ENCODE peak calls at places on chromosomes 3 and 15, in eight cellular contexts. V is adrenal gland; Q is fibroblast of lung; I is lower lobe of right lung; H is CD8-positive, alpha-beta T cell; U is heart right ventricle; O is keratinocyte; K is effector memory CD4-positive, alpha-beta T cell. X is an unnamed sample. For H3K36me3 and H3K4me1, the result is how much of the 10 kb centered on the place peaks cover.

GRCh38 chr15:82108489-82109078 is 62.8 kb upstream of the MEX3B start:
- DNase-seq in H (peak), U (peak), V (peak), K (peak), Q (peak), O (no peak), I (peak), X (peak)

GRCh38 chr15:51450001-51450400 is 108.5 kb downstream of the GLDN start:
- DNase-seq in I (no peak), H (no peak), Q (no peak), K (no peak), V (no peak), O (peak), U (no peak), X (no peak)

GRCh38 chr3:19151171-19151570 is 2.9 kb downstream of the KCNH8 start:
- DNase-seq in I (no peak), Q (no peak), U (no peak), O (no peak), V (no peak), H (no peak), K (no peak), X (no peak)

GRCh38 chr3:30232142-30232541 is 374.3 kb upstream of the TGFBR2 start:
- DNase-seq in Q (peak), H (no peak), K (no peak), U (no peak), I (no peak), V (no peak), O (no peak), X (no peak)

GRCh38 chr3:59320080-59320479 is 270.3 kb upstream of the CFAP20DC start:
- DNase-seq in V (no peak), O (no peak), K (no peak), I (no peak), U (no peak), Q (no peak), H (no peak), X (no peak)

GRCh38 chr3:141524988-141525387 is 38.2 kb downstream of the RASA2 start:
- DNase-seq in Q (no peak), V (no peak), H (no peak), O (no peak), U (no peak), I (no peak), K (no peak), X (no peak)

GRCh38 chr3:150555859-150556436 is 9.4 kb downstream of the EIF2A start:
- DNase-seq in H (no peak), K (no peak), O (no peak), V (no peak), I (no peak), Q (no peak), U (no peak), X (no peak)

GRCh38 chr3:159892801-159893200 is 95.8 kb upstream of the IL12A start:
- DNase-seq in Q (no peak), H (no peak), I (no peak), K (no peak), O (no peak), U (no peak), V (no peak), X (no peak)

GRCh38 chr3:123386477-123387040 is 62.3 kb downstream of the ADCY5 start:
- DNase-seq in V (no peak), Q (peak), I (no peak), H (no peak), K (no peak), O (no peak), U (no peak), X (no peak)

GRCh38 chr3:156964562-156964961 is 138.4 kb downstream of the LEKR1 start:
- DNase-seq in O (no peak), K (no peak), I (no peak), U (no peak), V (no peak), Q (peak), H (no peak), X (no peak)

GRCh38 chr3:109642042-109642441 is 304.7 kb upstream of the DPPA4 start:
- DNase-seq in I (no peak), H (no peak), U (no peak), K (no peak), O (no peak), V (no peak), Q (no peak), X (no peak)

GRCh38 chr3:8593022-8593817 is 51.4 kb downstream of the SSUH2 start:
- DNase-seq in O (no peak), U (no peak), H (no peak), K (no peak), I (no peak), V (no peak), Q (peak), X (no peak)

GRCh38 chr3:67291287-67292252 is 293.5 kb downstream of the KBTBD8 start:
- DNase-seq in O (no peak), I (no peak), H (no peak), V (no peak), K (no peak), U (no peak), Q (no peak), X (no peak)

GRCh38 chr3:134087046-134087974 is 57.6 kb upstream of the SLCO2A1 start:
- DNase-seq in I (no peak), U (no peak), V (no peak), O (no peak), K (no peak), H (no peak), Q (peak), X (no peak)

GRCh38 chr15:40445411-40446055 is 4.8 kb downstream of the BAHD1 start:
- DNase-seq in I (no peak), H (no peak), U (no peak), K (no peak), V (no peak), Q (peak), O (no peak), X (peak)

GRCh38 chr3:25448750-25449684 is 21.0 kb downstream of the RARB start:
- DNase-seq in K (no peak), O (no peak), Q (peak), I (peak), V (peak), H (no peak), U (peak), X (peak)

GRCh38 chr3:69425249-69425648 is 39.4 kb upstream of the FRMD4B start:
- DNase-seq in K (no peak), O (no peak), H (no peak), U (no peak), Q (peak), V (no peak), I (no peak), X (peak)

GRCh38 chr3:166462876-166463275 is 625.7 kb upstream of the BCHE start:
- DNase-seq in U (no peak), I (no peak), Q (no peak), H (no peak), V (no peak), O (no peak), K (no peak), X (no peak)

GRCh38 chr3:129614927-129615363 is 8.5 kb upstream of the PLXND1 start:
- DNase-seq in O (no peak), U (peak), K (no peak), V (peak), I (peak), H (no peak), Q (no peak), X (no peak)

GRCh38 chr15:43867096-43867495 is 40.3 kb downstream of the WDR76 start:
- DNase-seq in H (no peak), U (no peak), V (no peak), Q (no peak), O (no peak), I (no peak), K (no peak), X (no peak)
- H3K36me3 ChIP-seq in H (under half), U (under half), V (under half), Q (under half), O (under half), I (under half), K (under half), X (under half)

GRCh38 chr3:194174980-194175379 is 39.0 kb downstream of the HES1 start:
- DNase-seq in H (no peak), V (no peak), U (no peak), K (no peak), Q (no peak), I (no peak), O (no peak), X (no peak)

GRCh38 chr3:194177156-194177555 is 41.2 kb downstream of the HES1 start:
- DNase-seq in K (no peak), H (no peak), V (no peak), I (no peak), Q (peak), O (no peak), U (no peak), X (no peak)

GRCh38 chr3:194170793-194171192 is 34.8 kb downstream of the HES1 start:
- DNase-seq in H (no peak), K (no peak), V (no peak), U (no peak), Q (no peak), O (no peak), I (no peak), X (no peak)

GRCh38 chr3:194176274-194176991 is 40.5 kb downstream of the HES1 start:
- DNase-seq in H (no peak), I (no peak), Q (peak), O (no peak), K (no peak), U (no peak), V (no peak), X (no peak)

GRCh38 chr3:194174407-194174806 is 38.5 kb downstream of the HES1 start:
- DNase-seq in U (no peak), Q (no peak), I (no peak), H (no peak), K (no peak), O (no peak), V (no peak), X (no peak)
- H3K4me1 ChIP-seq in U (under half), Q (under half), I (under half), H (under half), K (under half), O (under half), V (under half), X (under half)

GRCh38 chr15:64130159-64130558 is 21.4 kb upstream of the SNX22 start:
- DNase-seq in U (no peak), V (no peak), K (no peak), H (no peak), O (no peak), I (no peak), Q (no peak), X (no peak)

GRCh38 chr15:64132217-64132616 is 19.3 kb upstream of the SNX22 start:
- DNase-seq in I (no peak), K (no peak), O (no peak), Q (no peak), H (no peak), U (no peak), V (no peak), X (no peak)

GRCh38 chr15:64131547-64131946 is 20.0 kb upstream of the SNX22 start:
- DNase-seq in O (no peak), U (no peak), V (no peak), H (no peak), Q (no peak), K (no peak), I (no peak), X (no peak)

GRCh38 chr15:64134322-64134829 is 17.2 kb upstream of the SNX22 start:
- DNase-seq in O (no peak), H (no peak), I (peak), U (peak), V (peak), K (no peak), Q (peak), X (no peak)

DNA sequence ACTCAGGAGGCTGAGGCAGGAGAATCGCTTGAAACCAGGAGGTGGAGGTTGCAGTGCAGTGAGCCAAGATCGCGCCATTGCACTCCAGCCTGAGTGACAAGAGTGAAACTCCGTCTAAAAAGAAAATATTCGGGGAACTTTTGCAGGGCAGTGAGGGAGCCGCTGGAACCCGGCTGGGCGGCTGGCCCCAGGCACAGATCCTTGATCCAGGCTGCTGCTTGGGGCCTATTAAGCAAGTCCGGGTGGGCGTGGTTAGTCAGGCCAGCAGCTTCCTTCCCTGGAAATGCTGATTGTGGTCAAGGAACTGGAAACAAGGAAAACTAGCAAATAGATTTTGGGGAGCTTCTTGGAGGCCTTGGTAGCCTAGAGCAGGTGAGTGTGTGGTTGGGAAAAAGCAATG is 17.9 kb upstream of the SNX22 start:
- DNase-seq in K (no peak), U (no peak), O (no peak), Q (peak), I (no peak), H (no peak), V (no peak), X (no peak)
- H3K36me3 ChIP-seq in K (half or more), U (half or more), O (under half), Q (under half), I (half or more), H (half or more), V (half or more), X (half or more)

GRCh38 chr15:99121207-99121606 is 16.3 kb downstream of the SYNM start:
- DNase-seq in Q (no peak), O (no peak), V (no peak), K (no peak), I (peak), H (no peak), U (no peak), X (no peak)

GRCh38 chr15:99123706-99124451 is 19.0 kb downstream of the SYNM start:
- DNase-seq in O (peak), Q (peak), V (peak), K (no peak), I (peak), H (no peak), U (peak), X (peak)

GRCh38 chr15:99121691-99122410 is 17.0 kb downstream of the SYNM start:
- DNase-seq in K (no peak), O (no peak), U (no peak), H (no peak), I (no peak), Q (no peak), V (no peak), X (no peak)

GRCh38 chr15:99124641-99125040 is 19.8 kb downstream of the SYNM start:
- DNase-seq in O (no peak), K (no peak), I (peak), Q (no peak), V (no peak), H (no peak), U (no peak), X (no peak)

DNA sequence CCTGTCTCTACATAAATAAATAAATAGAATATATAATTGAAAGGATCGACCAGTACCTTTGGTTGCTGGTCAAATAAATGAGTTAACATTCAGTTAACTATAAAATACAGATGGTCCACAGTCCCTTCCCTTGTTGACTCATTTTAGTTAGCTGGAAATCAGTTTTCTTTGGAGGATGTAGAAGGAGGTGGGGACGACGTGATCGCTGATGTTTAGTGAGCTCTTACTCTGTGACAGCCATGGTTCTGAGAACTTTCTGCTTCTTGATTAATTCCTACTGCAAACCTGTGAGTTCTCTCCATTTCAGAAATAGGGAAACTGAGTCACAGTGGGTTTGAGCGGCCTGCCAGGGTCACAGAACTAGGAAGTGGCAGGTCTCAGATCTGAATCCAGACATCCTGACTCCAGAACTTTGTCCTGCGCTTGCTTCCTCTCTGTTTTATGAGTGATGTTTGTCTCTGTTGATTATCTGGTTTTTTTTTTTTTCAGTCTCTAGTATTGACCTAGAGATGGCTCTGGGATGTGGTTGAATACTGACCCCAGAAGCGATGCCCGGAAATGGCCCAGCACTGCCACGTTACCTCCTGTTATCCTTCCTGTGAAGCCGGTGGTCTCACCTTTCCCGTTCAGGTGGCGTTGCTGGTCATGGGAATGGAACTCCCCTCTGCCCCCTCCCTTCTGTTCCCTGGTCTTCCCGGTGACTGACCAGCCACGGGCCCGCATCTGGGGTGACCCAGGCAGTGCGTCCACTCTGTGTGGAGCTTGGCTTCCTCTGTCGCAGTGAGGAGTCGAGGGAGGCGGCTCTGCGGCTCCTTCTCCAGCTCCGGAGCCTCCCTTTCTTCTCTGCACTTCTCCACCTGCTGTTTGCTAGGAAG is 18.2 kb downstream of the SYNM start:
- DNase-seq in K (no peak), O (no peak), H (no peak), I (no peak), U (no peak), Q (no peak), V (no peak), X (no peak)
- H3K4me1 ChIP-seq in K (under half), O (under half), H (under half), I (under half), U (half or more), Q (under half), V (under half), X (under half)

DNA sequence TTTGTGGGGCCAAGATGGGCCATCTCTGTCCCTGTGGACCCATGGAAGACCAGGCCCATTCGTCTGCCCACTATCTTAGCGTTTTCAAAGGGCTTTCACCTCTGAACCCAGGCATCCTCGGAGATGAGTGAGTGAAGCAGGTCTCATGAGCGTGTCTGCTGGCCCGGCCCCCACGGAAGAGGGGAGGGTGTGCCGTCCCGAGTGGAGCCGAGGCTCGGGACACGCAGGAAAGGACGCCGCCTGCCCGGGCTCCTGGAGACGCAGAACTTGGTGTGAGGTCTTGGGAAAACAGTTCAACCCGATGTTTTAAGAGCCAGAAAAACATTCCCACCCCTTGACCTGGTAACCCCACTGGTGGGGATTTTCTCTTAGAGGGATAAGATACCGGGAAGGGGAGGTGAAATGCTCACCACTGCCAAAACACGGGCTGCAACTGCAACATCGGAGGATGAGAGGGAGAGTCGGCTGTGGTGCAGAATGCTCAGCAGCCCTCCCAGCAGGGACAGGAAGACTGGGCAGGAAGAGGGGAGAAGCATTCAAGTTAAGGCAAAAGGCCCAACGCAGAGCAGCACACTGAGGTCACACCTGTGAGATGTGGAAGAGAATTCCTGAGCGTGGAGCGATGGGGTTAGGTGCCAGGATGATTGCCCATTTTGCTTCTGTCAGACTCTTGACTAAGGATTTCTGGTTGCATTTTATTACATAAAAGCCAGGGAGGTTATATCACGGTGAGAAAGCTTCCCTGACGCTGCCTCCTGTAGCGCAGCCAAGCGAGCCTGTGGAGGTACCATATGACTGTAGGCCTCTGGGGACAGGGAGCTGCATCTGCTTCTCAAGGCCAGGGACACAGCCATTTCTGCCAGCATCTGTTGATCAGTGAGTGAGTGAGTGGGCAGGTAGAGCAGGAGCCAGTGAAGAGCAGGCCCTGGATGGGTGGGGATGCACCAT is 14.1 kb upstream of the STAB1 start:
- DNase-seq in H (no peak), U (peak), V (peak), O (no peak), Q (no peak), I (no peak), K (no peak), X (no peak)
- H3K36me3 ChIP-seq in H (under half), U (half or more), V (half or more), O (half or more), Q (under half), I (half or more), K (half or more), X (half or more)

GRCh38 chr3:185728630-185729334 is 96.1 kb downstream of the IGF2BP2 start:
- DNase-seq in K (no peak), O (no peak), U (no peak), V (no peak), H (no peak), I (no peak), Q (no peak), X (no peak)

GRCh38 chr3:185730550-185730949 is 94.3 kb downstream of the IGF2BP2 start:
- DNase-seq in Q (no peak), U (no peak), O (no peak), V (no peak), I (no peak), K (no peak), H (no peak), X (no peak)

GRCh38 chr3:185726254-185726967 is 98.4 kb downstream of the IGF2BP2 start:
- DNase-seq in H (no peak), V (no peak), K (no peak), Q (no peak), I (no peak), U (no peak), O (no peak), X (no peak)

GRCh38 chr3:185727873-185728272 is 97.0 kb downstream of the IGF2BP2 start:
- DNase-seq in I (no peak), U (no peak), K (no peak), O (peak), Q (no peak), H (no peak), V (no peak), X (no peak)

DNA sequence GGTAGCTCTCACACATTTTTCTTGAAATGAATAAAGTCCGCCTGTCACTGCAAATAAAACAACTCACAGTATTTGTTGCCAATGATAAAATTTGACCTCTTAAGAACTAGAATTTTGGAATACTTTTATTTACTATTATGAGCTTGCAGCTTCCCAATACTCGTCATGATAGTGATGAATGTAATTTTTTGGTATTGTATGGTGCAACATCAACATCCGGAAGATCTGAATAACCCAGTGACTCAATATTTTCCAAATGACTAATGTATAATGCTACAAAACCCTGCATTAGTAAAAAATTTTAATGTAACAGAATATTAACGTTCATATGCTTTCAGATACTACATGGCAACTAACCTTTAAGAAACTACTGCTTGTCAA is 95.5 kb downstream of the IGF2BP2 start:
- DNase-seq in K (no peak), I (no peak), V (no peak), H (no peak), U (no peak), Q (peak), O (no peak), X (no peak)
- H3K4me1 ChIP-seq in K (under half), I (under half), V (under half), H (under half), U (under half), Q (under half), O (half or more), X (under half)

X was measured in HAP-1.